ENCODE peak calls at places on chromosomes 13 and 19, in six cellular contexts. J is gastrocnemius medialis, Y is SHP77, N is A549, A is germinal center, V is foreskin keratinocyte. K is an unnamed sample.

GRCh38 chr13:108959254-108959653 is 329.8 kb downstream of the MYO16 start:
- DNase-seq in J (no peak), Y (no peak), V (no peak), N (no peak), A (no peak), K (no peak)

GRCh38 chr13:113945857-113946408 is 27.9 kb downstream of the C13orf46 start:
- DNase-seq in J (no peak), N (no peak), A (no peak), Y (no peak), V (no peak), K (no peak)

GRCh38 chr19:38979867-38980266 is 4.3 kb upstream of the FBXO17 start:
- DNase-seq in A (no peak), N (no peak), Y (no peak), J (no peak), V (no peak), K (no peak)

GRCh38 chr13:51681037-51681678 is 96.9 kb downstream of the WDFY2 start:
- DNase-seq in J (no peak), Y (no peak), N (no peak), V (peak; percentile 63), A (no peak), K (no peak)

GRCh38 chr13:84037937-84038464 is 155.7 kb upstream of the SLITRK1 start:
- DNase-seq in N (no peak), J (no peak), Y (peak; percentile 42), V (no peak), A (no peak), K (no peak)

GRCh38 chr13:75938811-75939525 is 302.8 kb downstream of the LMO7 start:
- DNase-seq in N (no peak), J (no peak), Y (no peak), V (no peak), A (no peak), K (no peak)

GRCh38 chr13:89097994-89098393 is 1426.8 kb downstream of the SLITRK5 start:
- DNase-seq in V (peak; percentile 5), N (no peak), J (no peak), Y (no peak), A (no peak), K (no peak)

GRCh38 chr19:4506449-4507149 is 11.7 kb downstream of the PLIN4 start:
- DNase-seq in N (no peak), J (no peak), Y (no peak), V (peak; percentile 27), A (no peak), K (no peak)

GRCh38 chr19:14430712-14431111 is 2.4 kb upstream of the PKN1 start:
- DNase-seq in N (no peak), Y (no peak), A (no peak), J (no peak), V (no peak), K (no peak)

K was measured in kidney glomerular epithelial cell.